ENCODE peak calls at places on chromosomes 6 and 20, in nine cellular contexts. One of them, this sample, is unnamed.
A peak's percentile ranks its signal among the peaks of the same experiment; 100 is the strongest.

GRCh38 chr6:27333642-27334040 is 21.6 kb upstream of the POM121L2 start:
- DNase-seq in left kidney: no peak
- DNase-seq in activated gamma-delta T cell treated with Interleukin-2 at 50 U/mL for 16 hours: no peak
- DNase-seq in EL: no peak
- DNase-seq in mucosa of descending colon: no peak
- DNase-seq in T-helper 2 cell: no peak
- DNase-seq in mucosa of gallbladder: no peak
- DNase-seq in RWPE1: no peak
- DNase-seq in HuH-7: no peak
- DNase-seq in this sample: no peak

GRCh38 chr6:135850882-135851281 is 619 bp upstream of the PDE7B start:
- DNase-seq in left kidney: peak; percentile 18
- DNase-seq in activated gamma-delta T cell treated with Interleukin-2 at 50 U/mL for 16 hours: no peak
- DNase-seq in EL: peak; percentile 23
- DNase-seq in mucosa of descending colon: no peak
- DNase-seq in T-helper 2 cell: no peak
- DNase-seq in mucosa of gallbladder: no peak
- DNase-seq in RWPE1: no peak
- DNase-seq in HuH-7: no peak
- DNase-seq in this sample: no peak

GRCh38 chr20:51802170-51802745 is at the start of gene SALL4:
- DNase-seq in left kidney: peak; percentile 79
- DNase-seq in activated gamma-delta T cell treated with Interleukin-2 at 50 U/mL for 16 hours: no peak
- DNase-seq in EL: no peak
- DNase-seq in mucosa of descending colon: no peak
- DNase-seq in T-helper 2 cell: no peak
- DNase-seq in mucosa of gallbladder: no peak
- DNase-seq in RWPE1: no peak
- DNase-seq in HuH-7: peak; percentile 80
- DNase-seq in this sample: peak; percentile 77

GRCh38 chr20:57108218-57108617 is 158.2 kb downstream of the BMP7 start:
- DNase-seq in left kidney: no peak
- DNase-seq in activated gamma-delta T cell treated with Interleukin-2 at 50 U/mL for 16 hours: no peak
- DNase-seq in EL: no peak
- DNase-seq in mucosa of descending colon: no peak
- DNase-seq in T-helper 2 cell: no peak
- DNase-seq in mucosa of gallbladder: no peak
- DNase-seq in RWPE1: no peak
- DNase-seq in HuH-7: no peak
- DNase-seq in this sample: no peak

GRCh38 chr6:328924-329323 is 36.6 kb downstream of the DUSP22 start:
- DNase-seq in left kidney: no peak
- DNase-seq in activated gamma-delta T cell treated with Interleukin-2 at 50 U/mL for 16 hours: no peak
- DNase-seq in EL: no peak
- DNase-seq in mucosa of descending colon: no peak
- DNase-seq in T-helper 2 cell: no peak
- DNase-seq in mucosa of gallbladder: no peak
- DNase-seq in RWPE1: no peak
- DNase-seq in HuH-7: no peak
- DNase-seq in this sample: no peak

GRCh38 chr6:19838442-19839236 is 1.5 kb downstream of the ID4 start:
- DNase-seq in left kidney: peak; percentile 95
- DNase-seq in activated gamma-delta T cell treated with Interleukin-2 at 50 U/mL for 16 hours: no peak
- DNase-seq in EL: peak; percentile 21
- DNase-seq in mucosa of descending colon: peak; percentile 59
- DNase-seq in T-helper 2 cell: no peak
- DNase-seq in mucosa of gallbladder: no peak
- DNase-seq in RWPE1: no peak
- DNase-seq in HuH-7: peak; percentile 30
- DNase-seq in this sample: peak; percentile 41

GRCh38 chr6:3876866-3877265 is 27.7 kb downstream of the FAM50B start:
- DNase-seq in left kidney: no peak
- DNase-seq in activated gamma-delta T cell treated with Interleukin-2 at 50 U/mL for 16 hours: no peak
- DNase-seq in EL: peak; percentile 31
- DNase-seq in mucosa of descending colon: no peak
- DNase-seq in T-helper 2 cell: no peak
- DNase-seq in mucosa of gallbladder: no peak
- DNase-seq in RWPE1: no peak
- DNase-seq in HuH-7: no peak
- DNase-seq in this sample: no peak

GRCh38 chr6:166958926-166959861 is 2.8 kb upstream of the RNASET2 start:
- DNase-seq in left kidney: no peak
- DNase-seq in activated gamma-delta T cell treated with Interleukin-2 at 50 U/mL for 16 hours: peak; percentile 59
- DNase-seq in EL: peak; percentile 10
- DNase-seq in mucosa of descending colon: peak; percentile 46
- DNase-seq in T-helper 2 cell: no peak
- DNase-seq in mucosa of gallbladder: peak; percentile 56
- DNase-seq in RWPE1: no peak
- DNase-seq in HuH-7: no peak
- DNase-seq in this sample: no peak

This sample was measured in testis.